ENCODE peak calls at places on chromosomes 16 and 17, in nine cellular contexts. Q, C, F, A, I, W, P, K and B are unnamed samples.

GRCh38 chr17:82551779-82552457 is 32.4 kb downstream of the FOXK2 start:
- DNase-seq in P (peak; percentile 81), W (peak; percentile 85), A (no peak), C (peak; percentile 82), Q (no peak), F (peak; percentile 82), I (peak; percentile 88), K (peak; percentile 78), B (peak; percentile 59)

GRCh38 chr16:66925322-66925840 is at the start of gene RRAD:
- DNase-seq in W (no peak), C (peak; percentile 56), I (no peak), K (peak; percentile 90), Q (peak; percentile 67), A (no peak), P (no peak), F (peak; percentile 80), B (no peak)

GRCh38 chr16:85365120-85365519 is 248.0 kb upstream of the GSE1 start:
- DNase-seq in P (peak; percentile 56), W (no peak), I (peak; percentile 66), Q (no peak), F (no peak), C (no peak), A (no peak), K (peak; percentile 39), B (no peak)

GRCh38 chr16:56606688-56607618 is 1.4 kb upstream of the MT2A start:
- DNase-seq in F (peak; percentile 86), C (peak; percentile 67), A (no peak), W (no peak), Q (no peak), K (no peak), I (peak; percentile 96), P (peak; percentile 62), B (peak; percentile 82)

GRCh38 chr17:65328567-65328966 is 191.4 kb downstream of the RGS9 start:
- DNase-seq in A (no peak), F (no peak), K (no peak), Q (no peak), W (no peak), C (peak; percentile 21), P (no peak), I (no peak), B (no peak)

GRCh38 chr17:70767102-70767701 is 597.9 kb downstream of the KCNJ2 start:
- DNase-seq in I (no peak), C (no peak), P (no peak), A (no peak), W (peak; percentile 60), F (no peak), Q (no peak), K (no peak), B (no peak)

GRCh38 chr16:13333336-13333735 is 431.9 kb downstream of the SHISA9 start:
- DNase-seq in I (no peak), K (no peak), P (no peak), Q (no peak), W (no peak), F (no peak), C (no peak), A (no peak), B (no peak)

GRCh38 chr16:30437511-30438046 is 7.7 kb upstream of the DCTPP1 start:
- DNase-seq in P (peak; percentile 47), C (no peak), I (no peak), W (no peak), Q (no peak), K (no peak), F (no peak), A (no peak), B (no peak)

GRCh38 chr17:550041-550398 is 164.6 kb downstream of the VPS53 start:
- DNase-seq in K (no peak), Q (no peak), F (no peak), A (no peak), W (no peak), I (no peak), P (no peak), C (no peak), B (no peak)

GRCh38 chr17:19728114-19728495 is 11.7 kb upstream of the SLC47A2 start:
- DNase-seq in I (peak; percentile 95), F (peak; percentile 81), Q (no peak), P (peak; percentile 88), W (peak; percentile 88), A (no peak), C (peak; percentile 80), K (peak; percentile 91), B (peak; percentile 89)

GRCh38 chr16:69322343-69322742 is 8.0 kb downstream of the PDF start:
- DNase-seq in Q (no peak), I (no peak), F (no peak), P (no peak), A (no peak), C (no peak), W (no peak), K (no peak), B (no peak)
- H3K36me3 ChIP-seq in Q (peaks cover 40% of the 10 kb centered on the region), I (peaks cover 91% of the 10 kb centered on the region), F (no peaks in the 10 kb centered on the region), P (peaks cover 90% of the 10 kb centered on the region), A (peaks cover 50% of the 10 kb centered on the region), C (no peaks in the 10 kb centered on the region), W (peaks cover 53% of the 10 kb centered on the region), K (peaks cover 52% of the 10 kb centered on the region), B (peaks cover 97% of the 10 kb centered on the region)

GRCh38 chr17:48558731-48559608 is 14.1 kb upstream of the HOXB2 start:
- DNase-seq in Q (no peak), W (no peak), F (no peak), I (no peak), P (no peak), K (no peak), A (no peak), C (no peak), B (no peak)
- H3K4me3 ChIP-seq in Q (no peak overlapping the region), W (no peak overlapping the region), F (no peak overlapping the region), I (peak overlapping the region; percentile 54), P (no peak overlapping the region), K (peak overlapping the region; percentile 29), A (no peak overlapping the region), C (no peak overlapping the region), B (no peak overlapping the region)

DNA sequence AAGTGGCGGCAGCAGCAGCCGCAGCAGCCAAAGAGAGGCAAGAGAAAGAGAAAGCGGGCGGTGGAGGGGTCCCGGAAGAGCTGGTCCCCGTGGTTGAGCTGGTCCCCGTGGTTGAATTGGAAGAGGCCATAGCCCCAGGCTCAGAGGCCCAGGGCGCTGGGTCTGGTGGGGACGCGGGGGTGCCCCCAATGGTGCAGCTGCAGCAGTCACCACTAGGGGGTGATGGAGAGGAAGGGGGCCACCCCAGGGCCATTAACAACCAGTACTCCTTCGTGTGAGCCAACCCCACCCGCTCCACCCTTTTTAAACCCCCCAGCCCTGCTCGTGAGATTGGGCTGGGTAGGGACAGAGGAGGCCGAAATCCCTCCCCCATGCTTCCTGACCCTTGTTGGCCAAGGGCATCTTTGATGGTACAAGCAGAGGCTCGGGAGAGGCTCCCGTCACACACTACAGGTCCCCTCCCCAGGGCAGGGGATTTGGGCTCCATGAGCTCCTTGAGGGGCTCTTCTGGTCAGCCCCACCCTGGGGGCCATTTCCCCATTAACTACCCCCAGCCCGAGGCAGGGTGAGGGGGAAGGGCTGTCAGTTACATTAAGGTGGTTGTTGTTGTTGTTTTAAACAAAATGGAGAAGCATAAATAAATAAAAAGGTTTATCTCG is 4.6 kb upstream of the ATP2A1 start:
- DNase-seq in A (no peak), K (no peak), I (no peak), Q (peak; percentile 87), C (peak; percentile 30), P (no peak), F (no peak), W (peak; percentile 84), B (no peak)
- TF ChIP-seq EP300 in A (no peak), K (no peak), I (no peak), Q (peak; percentile 65), C (no peak), P (no peak), F (no peak), W (no peak), B (no peak)

GRCh38 chr16:50323335-50324011 is 45.3 kb downstream of the BRD7 start:
- DNase-seq in Q (no peak), P (no peak), C (no peak), F (no peak), K (no peak), I (no peak), W (peak; percentile 36), A (no peak), B (peak; percentile 53)
- H3K36me3 ChIP-seq in Q (peaks cover 34% of the 10 kb centered on the region), P (peaks cover 41% of the 10 kb centered on the region), C (no peaks in the 10 kb centered on the region), F (no peaks in the 10 kb centered on the region), K (peaks cover 23% of the 10 kb centered on the region), I (peaks cover 81% of the 10 kb centered on the region), W (peaks cover 71% of the 10 kb centered on the region), A (peaks cover 19% of the 10 kb centered on the region), B (no peaks in the 10 kb centered on the region)

GRCh38 chr17:72976971-72977767 is 115.3 kb downstream of the SLC39A11 start:
- DNase-seq in I (no peak), C (peak; percentile 23), W (no peak), P (peak; percentile 67), Q (no peak), F (peak; percentile 26), K (no peak), A (peak; percentile 38), B (peak; percentile 29)
- H3K4me3 ChIP-seq in I (no peak overlapping the region), C (no peak overlapping the region), W (no peak overlapping the region), P (no peak overlapping the region), Q (no peak overlapping the region), F (no peak overlapping the region), K (no peak overlapping the region), A (no peak overlapping the region), B (peak overlapping the region; percentile 8)

GRCh38 chr17:74493381-74493833 is 27.0 kb downstream of the CD300A start:
- DNase-seq in A (peak; percentile 28), F (peak; percentile 51), I (peak; percentile 70), C (peak; percentile 75), P (peak; percentile 78), Q (peak; percentile 89), W (peak; percentile 81), K (no peak), B (peak; percentile 80)
- TF ChIP-seq EP300 in A (no peak), F (no peak), I (no peak), C (no peak), P (no peak), Q (no peak), W (no peak), K (no peak), B (no peak)